ENCODE peak calls at places on chromosomes 5 and 9, in five cellular contexts. W is HepG2, T is H1, Z is K562, M is GM12878. G is an unnamed sample.
A peak's percentile ranks its signal among the peaks of the same experiment; 100 is the strongest.

GRCh38 chr5:138739938-138740337 is 13.3 kb upstream of the CTNNA1 start:
- DNase-seq in M (no peak), T (no peak), W (no peak), Z (no peak), G (no peak)

GRCh38 chr5:151903243-151903653 is 21.4 kb downstream of the GLRA1 start:
- DNase-seq in W (no peak), T (no peak), M (peak; percentile 80), Z (no peak), G (peak; percentile 40)

GRCh38 chr9:69085523-69086283 is 50.2 kb downstream of the FXN start:
- DNase-seq in M (no peak), W (peak; percentile 53), Z (no peak), T (no peak), G (no peak)

GRCh38 chr5:157253547-157253946 is 12.4 kb upstream of the CYFIP2 start:
- DNase-seq in T (peak; percentile 83), M (no peak), W (peak; percentile 35), Z (peak; percentile 59), G (peak; percentile 71)

GRCh38 chr9:5586391-5586802 is 42.5 kb upstream of the RIC1 start:
- DNase-seq in Z (no peak), T (no peak), W (no peak), M (peak; percentile 88), G (no peak)

GRCh38 chr9:110426052-110426709 is 88.5 kb upstream of the TXNDC8 start:
- DNase-seq in Z (no peak), T (no peak), M (no peak), W (peak; percentile 11), G (no peak)

GRCh38 chr5:5371943-5372342 is 50.5 kb upstream of the ICE1 start:
- DNase-seq in M (no peak), Z (no peak), W (no peak), T (no peak), G (no peak)

GRCh38 chr9:70472268-70473249 is 58.1 kb upstream of the KLF9 start:
- DNase-seq in M (no peak), T (no peak), W (no peak), Z (no peak), G (no peak)

GRCh38 chr5:90632799-90633198 is 74.2 kb downstream of the ADGRV1 start:
- DNase-seq in W (no peak), Z (no peak), T (no peak), M (no peak), G (no peak)

GRCh38 chr9:23851024-23851629 is 25.1 kb upstream of the ELAVL2 start:
- DNase-seq in M (no peak), Z (no peak), T (peak; percentile 77), W (no peak), G (peak; percentile 68)

GRCh38 chr5:53249529-53249928 is 140.0 kb upstream of the MOCS2 start:
- DNase-seq in M (no peak), T (no peak), W (no peak), Z (no peak), G (no peak)
- TF ChIP-seq ATF2 in M (no peak), T (no peak), W (no peak), Z (no peak), G (no peak)

GRCh38 chr5:181173420-181174342 is 26.3 kb downstream of the OR2V2 start:
- DNase-seq in T (peak; percentile 98), Z (peak; percentile 36), M (peak; percentile 84), W (peak; percentile 39), G (peak; percentile 92)
- TF ChIP-seq CREB1 in T (peak; percentile 43), Z (peak; percentile 50), M (peak; percentile 71), W (no peak), G (no peak)

DNA sequence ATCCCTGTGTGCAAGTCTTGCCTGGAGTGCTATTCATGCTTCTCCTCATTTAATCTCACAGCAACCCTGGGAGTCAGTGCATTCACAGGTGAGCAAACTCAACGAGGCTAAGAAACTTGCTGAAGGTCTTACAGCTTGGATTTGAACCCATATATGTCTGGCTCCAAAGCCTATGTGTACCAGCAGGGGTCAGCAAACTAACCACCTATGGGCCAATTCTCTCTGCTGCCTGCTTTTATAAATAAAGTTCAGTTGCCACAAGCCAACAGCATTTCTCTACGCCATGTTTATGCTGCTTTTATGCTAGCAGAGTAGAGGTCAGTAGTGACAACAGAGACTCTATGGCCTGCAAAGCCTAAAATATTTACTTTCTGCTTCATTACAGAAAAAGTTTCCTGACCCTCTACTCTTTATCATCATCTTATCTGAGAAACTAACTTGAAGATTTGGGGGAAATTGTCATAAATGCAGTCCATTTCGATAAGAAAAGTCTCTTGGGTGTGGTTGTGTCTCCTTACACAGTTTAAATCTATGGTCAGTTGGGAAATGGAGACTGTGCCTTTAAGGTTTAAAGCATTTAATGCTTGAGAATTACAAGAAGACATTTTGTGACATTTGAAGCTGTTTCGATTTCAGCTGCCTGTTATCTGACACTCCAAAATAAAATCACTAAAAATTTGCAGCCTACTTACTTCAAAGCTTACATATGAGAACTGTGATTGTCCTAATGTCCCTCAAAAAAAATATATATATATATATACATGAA is 137.7 kb downstream of the PRELID2 start:
- DNase-seq in M (no peak), W (peak; percentile 47), Z (peak; percentile 23), T (no peak), G (peak; percentile 22)
- TF ChIP-seq ATF2 in M (no peak), W (no peak), Z (no peak), T (no peak), G (no peak)

DNA sequence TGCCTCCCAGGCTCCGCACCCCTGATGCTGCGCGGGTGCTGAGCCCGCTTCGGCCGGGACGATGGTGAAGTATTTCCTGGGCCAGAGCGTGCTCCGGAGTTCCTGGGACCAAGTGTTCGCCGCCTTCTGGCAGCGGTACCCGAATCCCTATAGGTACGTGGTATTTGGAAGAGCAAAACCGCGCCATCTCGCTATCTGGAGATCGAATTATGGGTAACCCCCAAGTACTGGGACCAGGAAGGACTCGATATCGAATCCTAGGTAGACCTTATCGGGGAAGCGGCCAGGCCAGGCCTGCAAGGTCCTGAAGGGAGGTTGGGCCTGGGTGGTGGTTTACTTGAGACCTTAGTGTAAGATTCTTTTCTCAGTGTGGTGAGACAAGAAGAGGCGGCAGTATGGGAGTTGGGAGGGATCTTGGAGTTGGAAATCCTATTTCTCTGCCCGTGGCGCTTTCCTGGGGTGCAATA is 359 bp downstream of the PRELID1 start:
- DNase-seq in T (no peak), W (no peak), Z (peak; percentile 58), M (no peak), G (no peak)
- TF ChIP-seq CREB1 in T (no peak), W (no peak), Z (no peak), M (no peak), G (no peak)

DNA sequence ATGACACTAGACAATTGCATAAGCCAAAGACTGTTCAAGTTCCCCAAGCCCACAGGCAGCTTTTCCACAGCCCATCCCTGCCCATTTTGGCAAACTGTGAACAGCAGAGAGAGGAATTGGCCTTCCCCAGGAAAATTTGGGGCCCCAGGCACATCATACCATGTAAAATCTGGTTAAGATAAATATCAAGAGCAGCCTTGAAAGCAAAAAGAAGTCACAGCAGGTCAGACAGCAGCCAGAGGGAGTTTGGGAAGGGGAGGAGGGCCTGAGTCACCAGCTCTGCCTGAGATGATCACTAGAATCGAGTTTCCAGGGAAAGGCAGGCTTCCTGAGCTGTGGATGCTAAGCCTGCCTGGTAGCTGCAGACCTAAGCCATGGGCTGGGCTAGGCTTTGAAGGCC is 179.2 kb downstream of the RFK start:
- DNase-seq in M (no peak), W (no peak), T (no peak), Z (no peak), G (no peak)
- TF ChIP-seq ATF2 in M (no peak), W (no peak), T (no peak), Z (no peak), G (no peak)

GRCh38 chr9:128208386-128208785 is 5.2 kb downstream of the DNM1 start:
- DNase-seq in T (no peak), Z (no peak), M (no peak), W (no peak), G (no peak)
- TF ChIP-seq CREB1 in T (no peak), Z (no peak), M (no peak), W (no peak), G (no peak)